ENCODE peak calls at places on chromosomes 12 and 14, in nine cellular contexts. One of them, this sample, is unnamed.
A peak's percentile ranks its signal among the peaks of the same experiment; 100 is the strongest.

GRCh38 chr12:106107566-106107965 is 31.2 kb downstream of the NUAK1 start:
- DNase-seq in PC-9: peak; percentile 61
- DNase-seq in stimulated activated CD4-positive, alpha-beta T cell treated with anti-CD3 and anti-CD28 coated beads, Interleukin-1b, Interleukin-23, amount 100 ng/mL, for 24 hours: no peak
- DNase-seq in heart left ventricle: no peak
- DNase-seq in dorsolateral prefrontal cortex: no peak
- DNase-seq in GM04503: no peak
- DNase-seq in neural crest cell: no peak
- DNase-seq in left ventricle myocardium superior: no peak
- DNase-seq in activated naive CD8-positive, alpha-beta T cell treated with anti-CD3 and anti-CD28 coated beads, Interleukin-2, amount 50 U/mL, for 24 hours: no peak
- DNase-seq in this sample: peak; percentile 83

GRCh38 chr12:96015672-96016071 is 19.5 kb upstream of the HAL start:
- DNase-seq in dorsolateral prefrontal cortex: no peak
- DNase-seq in stimulated activated CD4-positive, alpha-beta T cell treated with anti-CD3 and anti-CD28 coated beads, Interleukin-1b, Interleukin-23, amount 100 ng/mL, for 24 hours: no peak
- DNase-seq in activated naive CD8-positive, alpha-beta T cell treated with anti-CD3 and anti-CD28 coated beads, Interleukin-2, amount 50 U/mL, for 24 hours: no peak
- DNase-seq in heart left ventricle: no peak
- DNase-seq in GM04503: no peak
- DNase-seq in neural crest cell: no peak
- DNase-seq in PC-9: no peak
- DNase-seq in left ventricle myocardium superior: no peak
- DNase-seq in this sample: peak; percentile 68

GRCh38 chr14:25048170-25049126 is 1.5 kb downstream of the STXBP6 start:
- DNase-seq in GM04503: peak; percentile 0
- DNase-seq in dorsolateral prefrontal cortex: peak; percentile 60
- DNase-seq in activated naive CD8-positive, alpha-beta T cell treated with anti-CD3 and anti-CD28 coated beads, Interleukin-2, amount 50 U/mL, for 24 hours: no peak
- DNase-seq in PC-9: peak; percentile 38
- DNase-seq in stimulated activated CD4-positive, alpha-beta T cell treated with anti-CD3 and anti-CD28 coated beads, Interleukin-1b, Interleukin-23, amount 100 ng/mL, for 24 hours: no peak
- DNase-seq in neural crest cell: no peak
- DNase-seq in heart left ventricle: peak; percentile 45
- DNase-seq in left ventricle myocardium superior: peak; percentile 71
- DNase-seq in this sample: peak; percentile 79

GRCh38 chr12:43370299-43370698 is 181.7 kb downstream of the ADAMTS20 start:
- DNase-seq in stimulated activated CD4-positive, alpha-beta T cell treated with anti-CD3 and anti-CD28 coated beads, Interleukin-1b, Interleukin-23, amount 100 ng/mL, for 24 hours: no peak
- DNase-seq in heart left ventricle: no peak
- DNase-seq in GM04503: no peak
- DNase-seq in activated naive CD8-positive, alpha-beta T cell treated with anti-CD3 and anti-CD28 coated beads, Interleukin-2, amount 50 U/mL, for 24 hours: no peak
- DNase-seq in dorsolateral prefrontal cortex: no peak
- DNase-seq in left ventricle myocardium superior: no peak
- DNase-seq in neural crest cell: no peak
- DNase-seq in PC-9: peak; percentile 74
- DNase-seq in this sample: peak; percentile 79

GRCh38 chr14:21043387-21044105 is 1.4 kb downstream of the RNASE7 start:
- DNase-seq in stimulated activated CD4-positive, alpha-beta T cell treated with anti-CD3 and anti-CD28 coated beads, Interleukin-1b, Interleukin-23, amount 100 ng/mL, for 24 hours: no peak
- DNase-seq in PC-9: no peak
- DNase-seq in dorsolateral prefrontal cortex: no peak
- DNase-seq in GM04503: no peak
- DNase-seq in neural crest cell: no peak
- DNase-seq in left ventricle myocardium superior: no peak
- DNase-seq in heart left ventricle: no peak
- DNase-seq in activated naive CD8-positive, alpha-beta T cell treated with anti-CD3 and anti-CD28 coated beads, Interleukin-2, amount 50 U/mL, for 24 hours: no peak
- DNase-seq in this sample: no peak

GRCh38 chr12:20220339-20220738 is 148.0 kb upstream of the PDE3A start:
- DNase-seq in dorsolateral prefrontal cortex: no peak
- DNase-seq in stimulated activated CD4-positive, alpha-beta T cell treated with anti-CD3 and anti-CD28 coated beads, Interleukin-1b, Interleukin-23, amount 100 ng/mL, for 24 hours: no peak
- DNase-seq in GM04503: peak; percentile 3
- DNase-seq in PC-9: no peak
- DNase-seq in activated naive CD8-positive, alpha-beta T cell treated with anti-CD3 and anti-CD28 coated beads, Interleukin-2, amount 50 U/mL, for 24 hours: no peak
- DNase-seq in left ventricle myocardium superior: no peak
- DNase-seq in neural crest cell: no peak
- DNase-seq in heart left ventricle: no peak
- DNase-seq in this sample: peak; percentile 80

GRCh38 chr14:59428581-59429012 is 36.6 kb downstream of the GPR135 start:
- DNase-seq in neural crest cell: no peak
- DNase-seq in heart left ventricle: no peak
- DNase-seq in stimulated activated CD4-positive, alpha-beta T cell treated with anti-CD3 and anti-CD28 coated beads, Interleukin-1b, Interleukin-23, amount 100 ng/mL, for 24 hours: no peak
- DNase-seq in GM04503: no peak
- DNase-seq in dorsolateral prefrontal cortex: no peak
- DNase-seq in left ventricle myocardium superior: no peak
- DNase-seq in PC-9: no peak
- DNase-seq in activated naive CD8-positive, alpha-beta T cell treated with anti-CD3 and anti-CD28 coated beads, Interleukin-2, amount 50 U/mL, for 24 hours: no peak
- DNase-seq in this sample: peak; percentile 68

GRCh38 chr14:22982013-22982476 is 306 bp downstream of the AJUBA start:
- DNase-seq in left ventricle myocardium superior: no peak
- DNase-seq in PC-9: no peak
- DNase-seq in GM04503: no peak
- DNase-seq in stimulated activated CD4-positive, alpha-beta T cell treated with anti-CD3 and anti-CD28 coated beads, Interleukin-1b, Interleukin-23, amount 100 ng/mL, for 24 hours: no peak
- DNase-seq in activated naive CD8-positive, alpha-beta T cell treated with anti-CD3 and anti-CD28 coated beads, Interleukin-2, amount 50 U/mL, for 24 hours: no peak
- DNase-seq in dorsolateral prefrontal cortex: no peak
- DNase-seq in neural crest cell: peak; percentile 17
- DNase-seq in heart left ventricle: no peak
- DNase-seq in this sample: no peak

GRCh38 chr14:91406451-91406850 is 11.2 kb downstream of the CCDC88C start:
- DNase-seq in activated naive CD8-positive, alpha-beta T cell treated with anti-CD3 and anti-CD28 coated beads, Interleukin-2, amount 50 U/mL, for 24 hours: no peak
- DNase-seq in neural crest cell: no peak
- DNase-seq in left ventricle myocardium superior: no peak
- DNase-seq in stimulated activated CD4-positive, alpha-beta T cell treated with anti-CD3 and anti-CD28 coated beads, Interleukin-1b, Interleukin-23, amount 100 ng/mL, for 24 hours: no peak
- DNase-seq in dorsolateral prefrontal cortex: no peak
- DNase-seq in PC-9: no peak
- DNase-seq in heart left ventricle: no peak
- DNase-seq in GM04503: no peak
- DNase-seq in this sample: no peak

GRCh38 chr12:69720748-69721147 is 17.9 kb upstream of the RAB3IP start:
- DNase-seq in activated naive CD8-positive, alpha-beta T cell treated with anti-CD3 and anti-CD28 coated beads, Interleukin-2, amount 50 U/mL, for 24 hours: no peak
- DNase-seq in stimulated activated CD4-positive, alpha-beta T cell treated with anti-CD3 and anti-CD28 coated beads, Interleukin-1b, Interleukin-23, amount 100 ng/mL, for 24 hours: no peak
- DNase-seq in heart left ventricle: no peak
- DNase-seq in dorsolateral prefrontal cortex: no peak
- DNase-seq in neural crest cell: no peak
- DNase-seq in PC-9: no peak
- DNase-seq in left ventricle myocardium superior: no peak
- DNase-seq in GM04503: no peak
- DNase-seq in this sample: no peak

GRCh38 chr12:12902036-12902435 is 10.7 kb downstream of the GPRC5A start:
- DNase-seq in activated naive CD8-positive, alpha-beta T cell treated with anti-CD3 and anti-CD28 coated beads, Interleukin-2, amount 50 U/mL, for 24 hours: no peak
- DNase-seq in heart left ventricle: no peak
- DNase-seq in PC-9: peak; percentile 81
- DNase-seq in neural crest cell: no peak
- DNase-seq in stimulated activated CD4-positive, alpha-beta T cell treated with anti-CD3 and anti-CD28 coated beads, Interleukin-1b, Interleukin-23, amount 100 ng/mL, for 24 hours: no peak
- DNase-seq in GM04503: no peak
- DNase-seq in dorsolateral prefrontal cortex: no peak
- DNase-seq in left ventricle myocardium superior: no peak
- DNase-seq in this sample: peak; percentile 78

GRCh38 chr12:64039285-64039871 is 182.7 kb downstream of the KICS2 start:
- DNase-seq in GM04503: no peak
- DNase-seq in stimulated activated CD4-positive, alpha-beta T cell treated with anti-CD3 and anti-CD28 coated beads, Interleukin-1b, Interleukin-23, amount 100 ng/mL, for 24 hours: no peak
- DNase-seq in PC-9: no peak
- DNase-seq in neural crest cell: no peak
- DNase-seq in heart left ventricle: no peak
- DNase-seq in dorsolateral prefrontal cortex: no peak
- DNase-seq in activated naive CD8-positive, alpha-beta T cell treated with anti-CD3 and anti-CD28 coated beads, Interleukin-2, amount 50 U/mL, for 24 hours: no peak
- DNase-seq in left ventricle myocardium superior: no peak
- DNase-seq in this sample: peak; percentile 72

GRCh38 chr14:23572841-23573240 is 5.2 kb upstream of the AP1G2 start:
- DNase-seq in dorsolateral prefrontal cortex: no peak
- DNase-seq in left ventricle myocardium superior: no peak
- DNase-seq in neural crest cell: no peak
- DNase-seq in PC-9: no peak
- DNase-seq in stimulated activated CD4-positive, alpha-beta T cell treated with anti-CD3 and anti-CD28 coated beads, Interleukin-1b, Interleukin-23, amount 100 ng/mL, for 24 hours: no peak
- DNase-seq in activated naive CD8-positive, alpha-beta T cell treated with anti-CD3 and anti-CD28 coated beads, Interleukin-2, amount 50 U/mL, for 24 hours: no peak
- DNase-seq in GM04503: no peak
- DNase-seq in heart left ventricle: no peak
- DNase-seq in this sample: no peak

GRCh38 chr14:34684578-34684977 is 29.8 kb downstream of the CFL2 start:
- DNase-seq in neural crest cell: no peak
- DNase-seq in PC-9: peak; percentile 59
- DNase-seq in heart left ventricle: no peak
- DNase-seq in stimulated activated CD4-positive, alpha-beta T cell treated with anti-CD3 and anti-CD28 coated beads, Interleukin-1b, Interleukin-23, amount 100 ng/mL, for 24 hours: no peak
- DNase-seq in GM04503: no peak
- DNase-seq in left ventricle myocardium superior: no peak
- DNase-seq in activated naive CD8-positive, alpha-beta T cell treated with anti-CD3 and anti-CD28 coated beads, Interleukin-2, amount 50 U/mL, for 24 hours: no peak
- DNase-seq in dorsolateral prefrontal cortex: no peak
- DNase-seq in this sample: peak; percentile 80

GRCh38 chr12:96220902-96221301 is 26.7 kb downstream of the ELK3 start:
- DNase-seq in neural crest cell: no peak
- DNase-seq in dorsolateral prefrontal cortex: no peak
- DNase-seq in heart left ventricle: peak; percentile 66
- DNase-seq in left ventricle myocardium superior: peak; percentile 87
- DNase-seq in activated naive CD8-positive, alpha-beta T cell treated with anti-CD3 and anti-CD28 coated beads, Interleukin-2, amount 50 U/mL, for 24 hours: no peak
- DNase-seq in stimulated activated CD4-positive, alpha-beta T cell treated with anti-CD3 and anti-CD28 coated beads, Interleukin-1b, Interleukin-23, amount 100 ng/mL, for 24 hours: no peak
- DNase-seq in PC-9: no peak
- DNase-seq in GM04503: no peak
- DNase-seq in this sample: no peak

GRCh38 chr14:92384461-92385133 is 61.6 kb downstream of the SLC24A4 start:
- DNase-seq in left ventricle myocardium superior: no peak
- DNase-seq in GM04503: no peak
- DNase-seq in neural crest cell: no peak
- DNase-seq in dorsolateral prefrontal cortex: no peak
- DNase-seq in heart left ventricle: no peak
- DNase-seq in activated naive CD8-positive, alpha-beta T cell treated with anti-CD3 and anti-CD28 coated beads, Interleukin-2, amount 50 U/mL, for 24 hours: no peak
- DNase-seq in stimulated activated CD4-positive, alpha-beta T cell treated with anti-CD3 and anti-CD28 coated beads, Interleukin-1b, Interleukin-23, amount 100 ng/mL, for 24 hours: no peak
- DNase-seq in PC-9: no peak
- DNase-seq in this sample: no peak

GRCh38 chr14:89973234-89973823 is 17.6 kb downstream of the TDP1 start:
- DNase-seq in neural crest cell: peak; percentile 66
- DNase-seq in GM04503: no peak
- DNase-seq in stimulated activated CD4-positive, alpha-beta T cell treated with anti-CD3 and anti-CD28 coated beads, Interleukin-1b, Interleukin-23, amount 100 ng/mL, for 24 hours: no peak
- DNase-seq in heart left ventricle: peak; percentile 27
- DNase-seq in dorsolateral prefrontal cortex: peak; percentile 81
- DNase-seq in activated naive CD8-positive, alpha-beta T cell treated with anti-CD3 and anti-CD28 coated beads, Interleukin-2, amount 50 U/mL, for 24 hours: peak; percentile 53
- DNase-seq in left ventricle myocardium superior: peak; percentile 73
- DNase-seq in PC-9: peak; percentile 40
- DNase-seq in this sample: peak; percentile 90

GRCh38 chr12:57389033-57389432 is 41.8 kb downstream of the R3HDM2 start:
- DNase-seq in GM04503: peak; percentile 67
- DNase-seq in neural crest cell: no peak
- DNase-seq in activated naive CD8-positive, alpha-beta T cell treated with anti-CD3 and anti-CD28 coated beads, Interleukin-2, amount 50 U/mL, for 24 hours: no peak
- DNase-seq in dorsolateral prefrontal cortex: no peak
- DNase-seq in left ventricle myocardium superior: no peak
- DNase-seq in stimulated activated CD4-positive, alpha-beta T cell treated with anti-CD3 and anti-CD28 coated beads, Interleukin-1b, Interleukin-23, amount 100 ng/mL, for 24 hours: no peak
- DNase-seq in PC-9: peak; percentile 68
- DNase-seq in heart left ventricle: no peak
- DNase-seq in this sample: peak; percentile 81

GRCh38 chr12:83823386-83824045 is 1089.1 kb downstream of the SLC6A15 start:
- DNase-seq in left ventricle myocardium superior: peak; percentile 40
- DNase-seq in heart left ventricle: peak; percentile 24
- DNase-seq in GM04503: no peak
- DNase-seq in PC-9: peak; percentile 38
- DNase-seq in neural crest cell: no peak
- DNase-seq in stimulated activated CD4-positive, alpha-beta T cell treated with anti-CD3 and anti-CD28 coated beads, Interleukin-1b, Interleukin-23, amount 100 ng/mL, for 24 hours: peak; percentile 1
- DNase-seq in dorsolateral prefrontal cortex: peak; percentile 53
- DNase-seq in activated naive CD8-positive, alpha-beta T cell treated with anti-CD3 and anti-CD28 coated beads, Interleukin-2, amount 50 U/mL, for 24 hours: peak; percentile 6
- DNase-seq in this sample: peak; percentile 45

GRCh38 chr14:71290960-71291466 is 383.8 kb downstream of the PCNX1 start:
- DNase-seq in stimulated activated CD4-positive, alpha-beta T cell treated with anti-CD3 and anti-CD28 coated beads, Interleukin-1b, Interleukin-23, amount 100 ng/mL, for 24 hours: peak; percentile 10
- DNase-seq in neural crest cell: no peak
- DNase-seq in dorsolateral prefrontal cortex: no peak
- DNase-seq in PC-9: peak; percentile 97
- DNase-seq in activated naive CD8-positive, alpha-beta T cell treated with anti-CD3 and anti-CD28 coated beads, Interleukin-2, amount 50 U/mL, for 24 hours: peak; percentile 43
- DNase-seq in GM04503: peak; percentile 76
- DNase-seq in left ventricle myocardium superior: no peak
- DNase-seq in heart left ventricle: no peak
- DNase-seq in this sample: peak; percentile 78

GRCh38 chr14:51087024-51087423 is 7.9 kb downstream of the TRIM9 start:
- DNase-seq in heart left ventricle: no peak
- DNase-seq in dorsolateral prefrontal cortex: no peak
- DNase-seq in GM04503: no peak
- DNase-seq in left ventricle myocardium superior: no peak
- DNase-seq in PC-9: peak; percentile 84
- DNase-seq in stimulated activated CD4-positive, alpha-beta T cell treated with anti-CD3 and anti-CD28 coated beads, Interleukin-1b, Interleukin-23, amount 100 ng/mL, for 24 hours: no peak
- DNase-seq in neural crest cell: no peak
- DNase-seq in activated naive CD8-positive, alpha-beta T cell treated with anti-CD3 and anti-CD28 coated beads, Interleukin-2, amount 50 U/mL, for 24 hours: no peak
- DNase-seq in this sample: no peak

GRCh38 chr12:122421815-122422737 is at the start of gene CLIP1:
- DNase-seq in dorsolateral prefrontal cortex: peak; percentile 70
- DNase-seq in neural crest cell: peak; percentile 61
- DNase-seq in left ventricle myocardium superior: peak; percentile 84
- DNase-seq in heart left ventricle: peak; percentile 66
- DNase-seq in PC-9: peak; percentile 67
- DNase-seq in GM04503: peak; percentile 21
- DNase-seq in stimulated activated CD4-positive, alpha-beta T cell treated with anti-CD3 and anti-CD28 coated beads, Interleukin-1b, Interleukin-23, amount 100 ng/mL, for 24 hours: peak; percentile 15
- DNase-seq in activated naive CD8-positive, alpha-beta T cell treated with anti-CD3 and anti-CD28 coated beads, Interleukin-2, amount 50 U/mL, for 24 hours: peak; percentile 67
- DNase-seq in this sample: peak; percentile 75

GRCh38 chr14:102479777-102480176 is 29.8 kb downstream of the ANKRD9 start:
- DNase-seq in GM04503: no peak
- DNase-seq in PC-9: no peak
- DNase-seq in dorsolateral prefrontal cortex: no peak
- DNase-seq in activated naive CD8-positive, alpha-beta T cell treated with anti-CD3 and anti-CD28 coated beads, Interleukin-2, amount 50 U/mL, for 24 hours: no peak
- DNase-seq in neural crest cell: no peak
- DNase-seq in heart left ventricle: peak; percentile 64
- DNase-seq in left ventricle myocardium superior: peak; percentile 80
- DNase-seq in stimulated activated CD4-positive, alpha-beta T cell treated with anti-CD3 and anti-CD28 coated beads, Interleukin-1b, Interleukin-23, amount 100 ng/mL, for 24 hours: no peak
- DNase-seq in this sample: no peak

GRCh38 chr12:58977476-58977875 is 57.2 kb upstream of the LRIG3 start:
- DNase-seq in PC-9: no peak
- DNase-seq in activated naive CD8-positive, alpha-beta T cell treated with anti-CD3 and anti-CD28 coated beads, Interleukin-2, amount 50 U/mL, for 24 hours: no peak
- DNase-seq in dorsolateral prefrontal cortex: no peak
- DNase-seq in left ventricle myocardium superior: no peak
- DNase-seq in GM04503: no peak
- DNase-seq in neural crest cell: no peak
- DNase-seq in heart left ventricle: no peak
- DNase-seq in stimulated activated CD4-positive, alpha-beta T cell treated with anti-CD3 and anti-CD28 coated beads, Interleukin-1b, Interleukin-23, amount 100 ng/mL, for 24 hours: no peak
- DNase-seq in this sample: no peak

GRCh38 chr14:58297412-58297761 is 968 bp upstream of the ARID4A start:
- DNase-seq in stimulated activated CD4-positive, alpha-beta T cell treated with anti-CD3 and anti-CD28 coated beads, Interleukin-1b, Interleukin-23, amount 100 ng/mL, for 24 hours: no peak
- DNase-seq in GM04503: peak; percentile 18
- DNase-seq in PC-9: peak; percentile 52
- DNase-seq in activated naive CD8-positive, alpha-beta T cell treated with anti-CD3 and anti-CD28 coated beads, Interleukin-2, amount 50 U/mL, for 24 hours: peak; percentile 18
- DNase-seq in left ventricle myocardium superior: no peak
- DNase-seq in dorsolateral prefrontal cortex: no peak
- DNase-seq in heart left ventricle: no peak
- DNase-seq in neural crest cell: no peak
- DNase-seq in this sample: peak; percentile 72

GRCh38 chr12:915090-915489 is 34.4 kb downstream of the RAD52 start:
- DNase-seq in stimulated activated CD4-positive, alpha-beta T cell treated with anti-CD3 and anti-CD28 coated beads, Interleukin-1b, Interleukin-23, amount 100 ng/mL, for 24 hours: no peak
- DNase-seq in heart left ventricle: no peak
- DNase-seq in left ventricle myocardium superior: no peak
- DNase-seq in dorsolateral prefrontal cortex: no peak
- DNase-seq in PC-9: no peak
- DNase-seq in neural crest cell: no peak
- DNase-seq in activated naive CD8-positive, alpha-beta T cell treated with anti-CD3 and anti-CD28 coated beads, Interleukin-2, amount 50 U/mL, for 24 hours: no peak
- DNase-seq in GM04503: no peak
- DNase-seq in this sample: no peak

GRCh38 chr12:104057771-104058197 is 6.5 kb upstream of the HCFC2 start:
- DNase-seq in stimulated activated CD4-positive, alpha-beta T cell treated with anti-CD3 and anti-CD28 coated beads, Interleukin-1b, Interleukin-23, amount 100 ng/mL, for 24 hours: no peak
- DNase-seq in GM04503: no peak
- DNase-seq in PC-9: peak; percentile 32
- DNase-seq in neural crest cell: no peak
- DNase-seq in left ventricle myocardium superior: no peak
- DNase-seq in activated naive CD8-positive, alpha-beta T cell treated with anti-CD3 and anti-CD28 coated beads, Interleukin-2, amount 50 U/mL, for 24 hours: no peak
- DNase-seq in dorsolateral prefrontal cortex: no peak
- DNase-seq in heart left ventricle: no peak
- DNase-seq in this sample: peak; percentile 54

GRCh38 chr14:35121026-35121886 is 534 bp downstream of the PPP2R3C start:
- DNase-seq in GM04503: no peak
- DNase-seq in dorsolateral prefrontal cortex: no peak
- DNase-seq in activated naive CD8-positive, alpha-beta T cell treated with anti-CD3 and anti-CD28 coated beads, Interleukin-2, amount 50 U/mL, for 24 hours: peak; percentile 10
- DNase-seq in PC-9: no peak
- DNase-seq in stimulated activated CD4-positive, alpha-beta T cell treated with anti-CD3 and anti-CD28 coated beads, Interleukin-1b, Interleukin-23, amount 100 ng/mL, for 24 hours: no peak
- DNase-seq in heart left ventricle: no peak
- DNase-seq in neural crest cell: no peak
- DNase-seq in left ventricle myocardium superior: no peak
- DNase-seq in this sample: peak; percentile 37

GRCh38 chr12:7934560-7935463 is 1.2 kb downstream of the SLC2A3 start:
- DNase-seq in GM04503: no peak
- DNase-seq in dorsolateral prefrontal cortex: no peak
- DNase-seq in left ventricle myocardium superior: peak; percentile 33
- DNase-seq in activated naive CD8-positive, alpha-beta T cell treated with anti-CD3 and anti-CD28 coated beads, Interleukin-2, amount 50 U/mL, for 24 hours: peak; percentile 14
- DNase-seq in neural crest cell: no peak
- DNase-seq in PC-9: no peak
- DNase-seq in stimulated activated CD4-positive, alpha-beta T cell treated with anti-CD3 and anti-CD28 coated beads, Interleukin-1b, Interleukin-23, amount 100 ng/mL, for 24 hours: no peak
- DNase-seq in heart left ventricle: no peak
- DNase-seq in this sample: peak; percentile 26

GRCh38 chr14:59187802-59188460 is 536 bp upstream of the DAAM1 start:
- DNase-seq in activated naive CD8-positive, alpha-beta T cell treated with anti-CD3 and anti-CD28 coated beads, Interleukin-2, amount 50 U/mL, for 24 hours: peak; percentile 31
- DNase-seq in left ventricle myocardium superior: peak; percentile 60
- DNase-seq in PC-9: no peak
- DNase-seq in dorsolateral prefrontal cortex: peak; percentile 62
- DNase-seq in neural crest cell: peak; percentile 39
- DNase-seq in stimulated activated CD4-positive, alpha-beta T cell treated with anti-CD3 and anti-CD28 coated beads, Interleukin-1b, Interleukin-23, amount 100 ng/mL, for 24 hours: peak; percentile 1
- DNase-seq in heart left ventricle: peak; percentile 35
- DNase-seq in GM04503: no peak
- DNase-seq in this sample: no peak

GRCh38 chr12:130127527-130127908 is 34.7 kb upstream of the FZD10 start:
- DNase-seq in GM04503: no peak
- DNase-seq in PC-9: no peak
- DNase-seq in stimulated activated CD4-positive, alpha-beta T cell treated with anti-CD3 and anti-CD28 coated beads, Interleukin-1b, Interleukin-23, amount 100 ng/mL, for 24 hours: no peak
- DNase-seq in left ventricle myocardium superior: no peak
- DNase-seq in activated naive CD8-positive, alpha-beta T cell treated with anti-CD3 and anti-CD28 coated beads, Interleukin-2, amount 50 U/mL, for 24 hours: no peak
- DNase-seq in neural crest cell: no peak
- DNase-seq in heart left ventricle: peak; percentile 48
- DNase-seq in dorsolateral prefrontal cortex: no peak
- DNase-seq in this sample: no peak